ENCODE peak calls at places on chromosomes 3 and 15, in five cellular contexts. B is natural killer cell, A is T-cell, N is nucleus accumbens, D is SW 1271. S is an unnamed sample.

GRCh38 chr15:31016446-31016915 is 25.1 kb upstream of the MTMR10 start:
- DNase-seq in B (no peak), A (no peak), N (no peak), D (no peak), S (no peak)

GRCh38 chr3:42061711-42062408 is 29.3 kb upstream of the TRAK1 start:
- DNase-seq in B (no peak), A (no peak), N (no peak), D (peak; percentile 90), S (peak; percentile 59)

GRCh38 chr3:182389041-182389815 is 404.1 kb upstream of the ATP11B start:
- DNase-seq in B (no peak), A (no peak), N (no peak), D (no peak), S (no peak)

GRCh38 chr3:109353057-109353456 is 15.7 kb upstream of the DPPA4 start:
- DNase-seq in B (no peak), A (no peak), N (no peak), D (no peak), S (no peak)

GRCh38 chr3:177041730-177042551 is 155.3 kb downstream of the TBL1XR1 start:
- DNase-seq in B (no peak), A (no peak), N (no peak), D (no peak), S (no peak)

GRCh38 chr3:169432692-169433432 is 230.7 kb downstream of the MECOM start:
- DNase-seq in B (no peak), A (no peak), N (no peak), D (no peak), S (no peak)

GRCh38 chr3:110349295-110349694 is 722.3 kb upstream of the NECTIN3 start:
- DNase-seq in B (no peak), A (no peak), N (no peak), D (no peak), S (no peak)

GRCh38 chr3:15241341-15241740 is 35.3 kb downstream of the CAPN7 start:
- DNase-seq in B (peak; percentile 37), A (peak; percentile 37), N (no peak), D (peak; percentile 21), S (no peak)

GRCh38 chr3:16069149-16069922 is 105.1 kb upstream of the GALNT15 start:
- DNase-seq in B (no peak), A (no peak), N (no peak), D (peak; percentile 92), S (no peak)

GRCh38 chr3:54917862-54918261 is 10.0 kb downstream of the LRTM1 start:
- DNase-seq in B (no peak), A (no peak), N (no peak), D (no peak), S (no peak)

GRCh38 chr3:124272611-124273151 is 280.8 kb upstream of the ROPN1 start:
- DNase-seq in B (no peak), A (no peak), N (no peak), D (no peak), S (no peak)

GRCh38 chr3:173690542-173690941 is 293.0 kb downstream of the NLGN1 start:
- DNase-seq in B (no peak), A (no peak), N (no peak), D (no peak), S (no peak)

GRCh38 chr3:123521179-123521969 is 63.5 kb downstream of the HACD2 start:
- DNase-seq in B (no peak), A (no peak), N (no peak), D (no peak), S (no peak)

GRCh38 chr3:43185656-43186375 is 79.9 kb upstream of the POMGNT2 start:
- DNase-seq in B (no peak), A (no peak), N (no peak), D (no peak), S (no peak)

S was measured in T1000.